ENCODE peak calls at places on chromosomes 7 and 10, in five cellular contexts. M is HuH-7.5, W is epithelial cell of esophagus, F is ovary, G is SIG-M5. B is an unnamed sample.

GRCh38 chr10:112875474-112876267 is 74.4 kb upstream of the TCF7L2 start:
- DNase-seq in M (no peak), W (peak), F (no peak), G (no peak), B (no peak)

GRCh38 chr7:149027560-149028345 is 552 bp downstream of the PDIA4 start:
- DNase-seq in M (no peak), W (peak), F (no peak), G (no peak), B (no peak)

GRCh38 chr10:69092959-69093850 is 5.3 kb downstream of the SRGN start:
- DNase-seq in M (peak), W (peak), F (peak), G (peak), B (peak)

GRCh38 chr7:116526897-116527296 is 2.1 kb downstream of the CAV1 start:
- DNase-seq in M (no peak), W (peak), F (no peak), G (no peak), B (no peak)

GRCh38 chr10:49738616-49739360 is 23.3 kb downstream of the OGDHL start:
- DNase-seq in M (no peak), W (no peak), F (no peak), G (no peak), B (no peak)

GRCh38 chr7:47375121-47375551 is 206.8 kb downstream of the TNS3 start:
- DNase-seq in M (no peak), W (no peak), F (no peak), G (no peak), B (no peak)

GRCh38 chr10:16518822-16519221 is 2.9 kb downstream of the C1QL3 start:
- DNase-seq in M (no peak), W (no peak), F (no peak), G (no peak), B (no peak)

GRCh38 chr7:99210265-99210970 is 2.5 kb upstream of the KPNA7 start:
- DNase-seq in M (peak), W (peak), F (no peak), G (no peak), B (no peak)

GRCh38 chr10:110138197-110138812 is 69.1 kb upstream of the MXI1 start:
- DNase-seq in M (no peak), W (peak), F (no peak), G (peak), B (no peak)

GRCh38 chr7:147432068-147432467 is 1158.5 kb upstream of the C7orf33 start:
- DNase-seq in M (no peak), W (no peak), F (no peak), G (no peak), B (no peak)

GRCh38 chr7:137423321-137423720 is 79.8 kb upstream of the PTN start:
- DNase-seq in M (no peak), W (no peak), F (no peak), G (no peak), B (no peak)

GRCh38 chr7:131969560-131969959 is 413.1 kb upstream of the PODXL start:
- DNase-seq in M (no peak), W (no peak), F (no peak), G (no peak), B (no peak)

GRCh38 chr7:92557808-92558362 is 29.3 kb downstream of the RBM48 start:
- DNase-seq in M (no peak), W (no peak), F (no peak), G (no peak), B (no peak)

GRCh38 chr10:110671788-110672579 is 27.8 kb downstream of the RBM20 start:
- DNase-seq in M (peak), W (peak), F (peak), G (no peak), B (peak)

GRCh38 chr7:152006336-152006735 is 19.1 kb upstream of the GALNT11 start:
- DNase-seq in M (no peak), W (no peak), F (no peak), G (no peak), B (no peak)

GRCh38 chr7:68760556-68760955 is 837.7 kb upstream of the AUTS2 start:
- DNase-seq in M (no peak), W (no peak), F (no peak), G (no peak), B (no peak)

GRCh38 chr7:46908770-46909169 is 673.1 kb downstream of the TNS3 start:
- DNase-seq in M (no peak), W (peak), F (no peak), G (no peak), B (no peak)

GRCh38 chr7:2505401-2505800 is 14.2 kb upstream of the LFNG start:
- DNase-seq in M (no peak), W (no peak), F (no peak), G (no peak), B (no peak)

GRCh38 chr10:102669206-102670064 is 25.2 kb downstream of the TRIM8 start:
- DNase-seq in M (no peak), W (peak), F (no peak), G (no peak), B (no peak)

GRCh38 chr10:30185916-30186315 is 126.5 kb upstream of the JCAD start:
- DNase-seq in M (no peak), W (peak), F (no peak), G (no peak), B (no peak)

GRCh38 chr7:20647908-20648776 is 32.7 kb downstream of the ABCB5 start:
- DNase-seq in M (peak), W (peak), F (no peak), G (no peak), B (no peak)

GRCh38 chr7:51144178-51144577 is 172.4 kb downstream of the COBL start:
- DNase-seq in M (no peak), W (no peak), F (no peak), G (no peak), B (no peak)

GRCh38 chr10:65861249-65861648 is 1064.6 kb upstream of the LRRTM3 start:
- DNase-seq in M (no peak), W (peak), F (no peak), G (no peak), B (no peak)

B was measured in activated T-helper 2 cell treated with anti-CD3 and anti-CD28 coated beads, Interferon-gamma antibody, Interleukin-2, Interleukin-4, amounts not matched to agents 10 μg/mL and 5 μg/mL and 100 μg/mL, durations not matched to agents 14 hours and 24 hours and 36 hours.